ENCODE peak calls at places on chromosomes 13 and 19, in ten cellular contexts. L is kidney epithelial cell, Q is AG04450, Z is fibroblast of lung, I is T1000, C is spleen, R is dermis blood vessel endothelial cell, X is AG09309, A is SHP77, K is ELR. D is an unnamed sample.

GRCh38 chr19:16111909-16112752 is 442 bp downstream of the RAB8A start:
- DNase-seq in L (no peak), X (no peak), C (no peak), K (no peak), R (no peak), A (no peak), Z (no peak), I (no peak), Q (no peak), D (no peak)

GRCh38 chr19:18298601-18299000 is 17.2 kb upstream of the JUND start:
- DNase-seq in A (no peak), L (no peak), Q (no peak), Z (peak; percentile 45), X (no peak), C (no peak), I (no peak), R (no peak), K (peak; percentile 48), D (no peak)

GRCh38 chr19:14370169-14370998 is 10.9 kb upstream of the ADGRE5 start:
- DNase-seq in R (no peak), X (no peak), A (no peak), K (no peak), Q (no peak), I (no peak), L (no peak), Z (no peak), C (peak; percentile 89), D (no peak)

GRCh38 chr19:17865364-17866311 is 5.9 kb downstream of the RPL18A start:
- DNase-seq in R (no peak), K (peak; percentile 67), C (no peak), Z (no peak), I (no peak), Q (no peak), L (no peak), X (no peak), A (no peak), D (no peak)

GRCh38 chr19:50912727-50913716 is 1.8 kb upstream of the KLK4 start:
- DNase-seq in R (no peak), X (no peak), C (no peak), A (no peak), L (no peak), Z (no peak), I (no peak), Q (no peak), K (no peak), D (no peak)

GRCh38 chr13:97339989-97340361 is 94.0 kb upstream of the RAP2A start:
- DNase-seq in C (no peak), K (no peak), Z (no peak), Q (no peak), L (no peak), A (no peak), I (no peak), X (no peak), R (no peak), D (no peak)

GRCh38 chr13:84542348-84542747 is 660.1 kb upstream of the SLITRK1 start:
- DNase-seq in R (no peak), K (no peak), I (no peak), A (no peak), C (no peak), L (no peak), Q (no peak), Z (no peak), X (no peak), D (no peak)

GRCh38 chr19:49767380-49767779 is 579 bp downstream of the AP2A1 start:
- DNase-seq in Z (no peak), R (peak; percentile 28), A (no peak), Q (no peak), L (no peak), X (no peak), I (no peak), K (peak; percentile 39), C (no peak), D (no peak)

GRCh38 chr19:13036366-13036976 is 41.2 kb downstream of the NFIX start:
- DNase-seq in Z (peak; percentile 85), X (no peak), K (peak; percentile 91), C (no peak), A (peak; percentile 78), Q (no peak), R (peak; percentile 50), I (peak; percentile 82), L (no peak), D (no peak)